ENCODE peak calls at places on chromosome 19, in seven cellular contexts. W, J, K, B, V, C and O are unnamed samples.

GRCh38 chr19:3324405-3324856 is 42.0 kb upstream of the NFIC start:
- DNase-seq in W (peak; percentile 58), J (peak; percentile 55), K (peak; percentile 36), B (no peak), V (peak; percentile 76), C (peak; percentile 83), O (peak; percentile 81)

GRCh38 chr19:3509566-3509989 is 3.5 kb downstream of the FZR1 start:
- DNase-seq in W (no peak), J (no peak), K (no peak), B (no peak), V (no peak), C (no peak), O (no peak)

GRCh38 chr19:13299838-13300237 is 149.6 kb downstream of the IER2 start:
- DNase-seq in W (no peak), J (no peak), K (peak; percentile 11), B (no peak), V (no peak), C (no peak), O (no peak)

GRCh38 chr19:12757544-12758274 is 6.1 kb downstream of the BEST2 start:
- DNase-seq in W (peak; percentile 77), J (no peak), K (peak; percentile 90), B (peak; percentile 80), V (peak; percentile 96), C (peak; percentile 85), O (peak; percentile 87)

GRCh38 chr19:49201042-49201441 is 43.5 kb downstream of the TRPM4 start:
- DNase-seq in W (no peak), J (no peak), K (no peak), B (no peak), V (no peak), C (no peak), O (no peak)

GRCh38 chr19:14472202-14472961 is 2.8 kb downstream of the PTGER1 start:
- DNase-seq in W (peak; percentile 65), J (peak; percentile 38), K (peak; percentile 88), B (peak; percentile 74), V (no peak), C (peak; percentile 52), O (peak; percentile 91)

GRCh38 chr19:296476-297225 is 5.4 kb upstream of the PLPP2 start:
- DNase-seq in W (peak; percentile 62), J (no peak), K (no peak), B (no peak), V (no peak), C (no peak), O (no peak)

GRCh38 chr19:36891768-36892357 is 24.2 kb downstream of the ZNF829 start:
- DNase-seq in W (no peak), J (no peak), K (no peak), B (no peak), V (peak; percentile 3), C (no peak), O (no peak)

GRCh38 chr19:43610493-43610892 is 1.4 kb upstream of the SRRM5 start:
- DNase-seq in W (no peak), J (no peak), K (no peak), B (no peak), V (no peak), C (no peak), O (no peak)

GRCh38 chr19:20244356-20244755 is 77.3 kb downstream of the ZNF486 start:
- DNase-seq in W (no peak), J (no peak), K (no peak), B (no peak), V (no peak), C (no peak), O (no peak)

GRCh38 chr19:2529473-2529918 is 53.6 kb downstream of the GADD45B start:
- DNase-seq in W (peak; percentile 79), J (no peak), K (no peak), B (no peak), V (peak; percentile 25), C (no peak), O (no peak)

GRCh38 chr19:58294743-58295374 is 10.3 kb upstream of the ERVK3-1 start:
- DNase-seq in W (no peak), J (no peak), K (no peak), B (no peak), V (no peak), C (no peak), O (no peak)

GRCh38 chr19:48135411-48135810 is 24.8 kb upstream of the PLA2G4C start:
- DNase-seq in W (no peak), J (no peak), K (no peak), B (no peak), V (peak; percentile 47), C (peak; percentile 83), O (no peak)

GRCh38 chr19:48926909-48927308 is 6.6 kb upstream of the DHDH start:
- DNase-seq in W (peak; percentile 90), J (no peak), K (no peak), B (no peak), V (no peak), C (no peak), O (peak; percentile 50)

GRCh38 chr19:38458991-38459390 is 25.5 kb downstream of the RYR1 start:
- DNase-seq in W (no peak), J (no peak), K (no peak), B (no peak), V (no peak), C (no peak), O (no peak)

GRCh38 chr19:30784850-30785459 is 412.8 kb downstream of the ZNF536 start:
- DNase-seq in W (peak; percentile 49), J (peak; percentile 30), K (peak; percentile 55), B (peak; percentile 24), V (peak; percentile 92), C (peak; percentile 91), O (peak; percentile 22)

GRCh38 chr19:35357867-35358573 is at the start of gene FFAR3:
- DNase-seq in W (peak; percentile 56), J (no peak), K (no peak), B (no peak), V (no peak), C (no peak), O (peak; percentile 70)

GRCh38 chr19:38900220-38900629 is 456 bp downstream of the NFKBIB start:
- DNase-seq in W (no peak), J (no peak), K (no peak), B (no peak), V (no peak), C (no peak), O (no peak)

GRCh38 chr19:30887042-30887441 is 462.2 kb downstream of the TSHZ3 start:
- DNase-seq in W (no peak), J (no peak), K (no peak), B (no peak), V (peak; percentile 49), C (no peak), O (no peak)

DNA sequence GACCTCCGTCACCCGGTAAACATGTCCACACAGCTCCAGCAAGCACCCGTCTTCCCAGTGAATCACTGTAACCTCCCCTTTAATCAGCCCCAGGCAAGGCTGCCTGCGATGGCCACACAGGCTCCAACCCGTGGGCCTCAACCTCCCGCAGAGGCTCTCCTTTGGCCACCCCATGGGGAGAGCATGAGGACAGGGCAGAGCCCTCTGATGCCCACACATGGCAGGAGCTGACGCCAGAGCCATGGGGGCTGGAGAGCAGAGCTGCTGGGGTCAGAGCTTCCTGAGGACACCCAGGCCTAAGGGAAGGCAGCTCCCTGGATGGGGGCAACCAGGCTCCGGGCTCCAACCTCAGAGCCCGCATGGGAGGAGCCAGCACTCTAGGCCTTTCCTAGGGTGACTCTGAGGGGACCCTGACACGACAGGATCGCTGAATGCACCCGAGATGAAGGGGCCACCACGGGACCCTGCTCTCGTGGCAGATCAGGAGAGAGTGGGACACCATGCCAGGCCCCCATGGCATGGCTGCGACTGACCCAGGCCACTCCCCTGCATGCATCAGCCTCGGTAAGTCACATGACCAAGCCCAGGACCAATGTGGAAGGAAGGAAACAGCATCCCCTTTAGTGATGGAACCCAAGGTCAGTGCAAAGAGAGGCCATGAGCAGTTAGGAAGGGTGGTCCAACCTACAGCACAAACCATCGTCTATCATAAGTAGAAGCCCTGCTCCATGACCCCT is 9.0 kb upstream of the CEACAM5 start:
- DNase-seq in W (no peak), J (no peak), K (no peak), B (no peak), V (no peak), C (no peak), O (no peak)
- H3K27me3 ChIP-seq in W (no peaks in the 10 kb centered on the region), J (no peaks in the 10 kb centered on the region), K (no peaks in the 10 kb centered on the region), B (peaks cover 16% of the 10 kb centered on the region), V (peaks cover 4% of the 10 kb centered on the region), C (no peaks in the 10 kb centered on the region), O (no peaks in the 10 kb centered on the region)

DNA sequence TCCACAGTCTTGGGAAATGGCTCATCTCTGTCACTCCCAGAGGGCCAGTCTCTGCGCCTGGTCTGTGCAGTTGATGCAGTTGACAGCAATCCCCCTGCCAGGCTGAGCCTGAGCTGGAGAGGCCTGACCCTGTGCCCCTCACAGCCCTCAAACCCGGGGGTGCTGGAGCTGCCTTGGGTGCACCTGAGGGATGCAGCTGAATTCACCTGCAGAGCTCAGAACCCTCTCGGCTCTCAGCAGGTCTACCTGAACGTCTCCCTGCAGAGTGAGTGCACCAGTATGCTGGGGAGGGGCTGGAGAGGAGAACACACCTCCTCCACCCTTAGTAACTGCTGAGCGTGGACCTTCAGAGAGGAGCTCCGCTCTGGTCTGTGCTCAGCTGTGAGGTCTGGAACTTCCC is 2.3 kb downstream of the SIGLEC9 start:
- DNase-seq in W (no peak), J (no peak), K (no peak), B (no peak), V (no peak), C (no peak), O (no peak)
- H3K27ac ChIP-seq in W (peak overlapping the region; percentile 90), J (peak overlapping the region; percentile 60), K (no peak overlapping the region), B (no peak overlapping the region), V (no peak overlapping the region), C (no peak overlapping the region), O (peak overlapping the region; percentile 28)

GRCh38 chr19:23709347-23709746 is 22.3 kb upstream of the ZNF675 start:
- DNase-seq in W (no peak), J (no peak), K (no peak), B (no peak), V (no peak), C (no peak), O (no peak)
- H3K4me3 ChIP-seq in W (no peak overlapping the region), J (no peak overlapping the region), K (no peak overlapping the region), B (no peak overlapping the region), V (no peak overlapping the region), C (no peak overlapping the region), O (no peak overlapping the region)

GRCh38 chr19:46202872-46203860 is 26.4 kb upstream of the IGFL1 start:
- DNase-seq in W (no peak), J (no peak), K (no peak), B (no peak), V (no peak), C (no peak), O (no peak)

GRCh38 chr19:46202426-46202825 is 27.1 kb upstream of the IGFL1 start:
- DNase-seq in W (no peak), J (no peak), K (no peak), B (no peak), V (no peak), C (no peak), O (no peak)

GRCh38 chr19:46206176-46206575 is 23.4 kb upstream of the IGFL1 start:
- DNase-seq in W (no peak), J (no peak), K (no peak), B (no peak), V (no peak), C (no peak), O (no peak)

GRCh38 chr19:46205183-46205984 is 24.2 kb upstream of the IGFL1 start:
- DNase-seq in W (no peak), J (no peak), K (peak; percentile 27), B (no peak), V (no peak), C (peak; percentile 45), O (no peak)

DNA sequence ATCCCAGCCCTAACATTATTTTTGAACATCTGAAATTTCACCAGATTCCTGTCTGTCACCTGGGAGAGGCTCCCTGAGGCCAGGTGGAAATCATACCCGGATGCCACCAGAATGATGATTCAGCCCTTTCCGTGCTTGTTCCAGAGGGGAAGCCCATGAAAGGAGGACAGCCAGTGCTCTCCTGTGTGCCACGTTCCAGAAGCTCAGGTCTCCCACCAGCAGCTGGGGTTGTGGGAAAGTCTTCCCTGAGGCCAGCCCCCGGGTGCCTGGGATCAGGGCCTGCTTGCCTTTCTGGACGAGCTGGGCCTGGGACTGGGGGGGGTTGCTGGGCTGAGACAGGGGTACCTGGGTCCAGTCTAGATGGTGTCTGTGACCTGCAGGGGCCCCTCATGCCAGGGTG is 25.5 kb upstream of the IGFL1 start:
- DNase-seq in W (no peak), J (no peak), K (no peak), B (no peak), V (no peak), C (no peak), O (no peak)
- H3K27me3 ChIP-seq in W (no peaks in the 10 kb centered on the region), J (no peaks in the 10 kb centered on the region), K (no peaks in the 10 kb centered on the region), B (peaks cover 18% of the 10 kb centered on the region), V (peaks cover 12% of the 10 kb centered on the region), C (peaks cover 4% of the 10 kb centered on the region), O (no peaks in the 10 kb centered on the region)